ENCODE peak calls at places on chromosomes 6 and 20, in nine cellular contexts. O is dorsolateral prefrontal cortex; F is endodermal cell; R is endothelial cell; L is GM06990; Q is cardiac fibroblast; H is CD4-positive, alpha-beta T cell; N is hepatocyte; S is natural killer cell. I is an unnamed sample.

GRCh38 chr20:12394786-12395185 is 477.1 kb downstream of the BTBD3 start:
- DNase-seq in O (no peak), R (no peak), L (no peak), S (no peak), H (no peak), F (peak), N (peak), Q (no peak), I (no peak)

GRCh38 chr6:72425003-72425681 is 196.7 kb upstream of the KCNQ5 start:
- DNase-seq in N (no peak), R (no peak), L (no peak), H (no peak), S (no peak), O (no peak), Q (peak), F (no peak), I (no peak)

GRCh38 chr6:142279350-142280180 is 22.2 kb upstream of the ADGRG6 start:
- DNase-seq in F (no peak), N (no peak), H (no peak), S (no peak), L (no peak), Q (peak), R (no peak), O (no peak), I (no peak)

GRCh38 chr6:20978176-20978614 is 443.9 kb downstream of the CDKAL1 start:
- DNase-seq in L (peak), R (no peak), S (no peak), N (no peak), Q (peak), O (no peak), F (no peak), H (no peak), I (no peak)

GRCh38 chr6:11785449-11785951 is 6.9 kb upstream of the ADTRP start:
- DNase-seq in R (no peak), H (no peak), Q (no peak), O (no peak), L (peak), S (no peak), N (no peak), F (no peak), I (no peak)

GRCh38 chr20:37397076-37397953 is 51.4 kb downstream of the SRC start:
- DNase-seq in F (no peak), R (no peak), N (no peak), Q (no peak), S (no peak), L (no peak), H (no peak), O (no peak), I (peak)

GRCh38 chr6:10414766-10415592 is at the start of gene TFAP2A:
- DNase-seq in S (no peak), H (no peak), N (peak), R (no peak), L (no peak), Q (peak), F (peak), O (no peak), I (no peak)

GRCh38 chr6:28251648-28252506 is at the start of gene ZKSCAN4:
- DNase-seq in F (peak), O (peak), Q (peak), H (peak), L (peak), R (peak), N (peak), S (peak), I (peak)

GRCh38 chr6:35078896-35079295 is 62.2 kb downstream of the TCP11 start:
- DNase-seq in H (no peak), O (peak), N (no peak), L (no peak), S (no peak), R (no peak), Q (no peak), F (no peak), I (no peak)

GRCh38 chr6:7087491-7087979 is 20.2 kb upstream of the RREB1 start:
- DNase-seq in S (peak), Q (no peak), R (no peak), O (no peak), H (peak), L (peak), F (no peak), N (peak), I (no peak)

GRCh38 chr20:43583982-43584432 is 6.7 kb upstream of the IFT52 start:
- DNase-seq in L (no peak), Q (peak), S (no peak), H (no peak), R (no peak), N (peak), F (no peak), O (peak), I (no peak)

GRCh38 chr6:3137057-3137777 is 18.7 kb downstream of the BPHL start:
- DNase-seq in Q (no peak), R (no peak), N (no peak), F (no peak), L (no peak), H (no peak), O (peak), S (no peak), I (no peak)

GRCh38 chr20:38392356-38392755 is 42.8 kb downstream of the SNHG17 start:
- DNase-seq in O (no peak), H (no peak), Q (no peak), N (no peak), R (no peak), F (peak), L (no peak), S (no peak), I (no peak)

GRCh38 chr6:139003751-139004150 is 15.7 kb upstream of the REPS1 start:
- DNase-seq in Q (no peak), F (no peak), H (no peak), S (no peak), R (no peak), L (no peak), O (no peak), N (no peak), I (no peak)

GRCh38 chr20:3165473-3166337 is 6.0 kb upstream of the FASTKD5 start:
- DNase-seq in O (peak), Q (peak), S (no peak), R (no peak), H (no peak), F (no peak), L (no peak), N (no peak), I (peak)

GRCh38 chr6:4397307-4397706 is 261.9 kb upstream of the ECI2 start:
- DNase-seq in F (no peak), L (no peak), R (no peak), H (no peak), Q (no peak), N (no peak), S (no peak), O (no peak), I (no peak)

GRCh38 chr6:130377911-130378310 is 12.1 kb downstream of the TMEM200A start:
- DNase-seq in O (no peak), H (no peak), S (no peak), F (no peak), R (no peak), N (peak), Q (no peak), L (no peak), I (no peak)

GRCh38 chr6:118893095-118893881 is 664 bp upstream of the ASF1A start:
- DNase-seq in O (no peak), H (peak), L (no peak), F (no peak), N (peak), S (peak), Q (peak), R (peak), I (no peak)

GRCh38 chr6:89928604-89929003 is 34.3 kb downstream of the GJA10 start:
- DNase-seq in H (no peak), R (no peak), L (no peak), N (no peak), O (no peak), Q (peak), S (no peak), F (no peak), I (no peak)

GRCh38 chr20:21166801-21167200 is 40.9 kb downstream of the KIZ start:
- DNase-seq in O (no peak), R (no peak), H (no peak), S (no peak), L (no peak), Q (no peak), N (no peak), F (no peak), I (no peak)

GRCh38 chr6:19342616-19343015 is 494.6 kb upstream of the ID4 start:
- DNase-seq in R (no peak), S (no peak), L (no peak), N (no peak), H (no peak), O (no peak), F (no peak), Q (peak), I (no peak)

GRCh38 chr6:146974346-146974745 is 229.9 kb upstream of the STXBP5 start:
- DNase-seq in N (no peak), H (no peak), O (no peak), S (no peak), F (no peak), L (no peak), Q (no peak), R (no peak), I (no peak)

GRCh38 chr6:121436172-121436965 is 923 bp downstream of the GJA1 start:
- DNase-seq in H (no peak), S (no peak), L (no peak), N (peak), F (no peak), R (no peak), Q (peak), O (no peak), I (no peak)

GRCh38 chr6:3209114-3210023 is 18.1 kb downstream of the TUBB2B start:
- DNase-seq in L (peak), F (peak), S (no peak), R (no peak), Q (peak), H (no peak), O (peak), N (peak), I (peak)

GRCh38 chr6:138577151-138577915 is 78.0 kb upstream of the NHSL1 start:
- DNase-seq in N (no peak), Q (no peak), F (no peak), L (no peak), R (no peak), S (no peak), O (no peak), H (no peak), I (peak)

GRCh38 chr6:85678602-85679444 is 36.1 kb upstream of the SYNCRIP start:
- DNase-seq in R (peak), L (peak), O (peak), S (peak), Q (peak), F (peak), H (peak), N (peak), I (peak)
- TF ChIP-seq CTCF in R (no peak), L (no peak), O (peak), S (no peak), Q (no peak), F (peak), H (no peak), N (no peak), I (no peak)

DNA sequence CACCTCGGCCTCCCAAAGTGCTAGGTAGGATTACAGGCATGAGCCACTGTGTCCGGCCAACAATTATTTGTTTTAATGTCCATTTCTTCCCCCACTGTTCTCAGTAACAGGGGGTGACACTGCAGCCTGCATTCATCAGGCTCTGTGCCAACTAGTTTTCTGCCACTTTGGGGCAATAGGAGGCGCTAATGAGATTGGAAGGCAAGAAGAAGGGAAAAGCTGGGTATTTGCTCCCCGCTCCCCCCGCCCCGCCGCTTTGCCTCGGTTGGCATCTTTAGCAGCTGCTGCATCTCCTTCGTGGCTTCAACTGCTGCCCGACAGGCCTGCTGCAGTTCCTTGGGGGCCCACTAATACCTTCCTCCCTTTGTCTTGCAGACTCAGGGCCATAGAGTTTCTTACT is 35.0 kb upstream of the MDGA1 start:
- DNase-seq in O (no peak), F (peak), L (no peak), R (no peak), Q (no peak), H (no peak), S (no peak), N (no peak), I (no peak)
- TF ChIP-seq CTCF in O (no peak), F (peak), L (no peak), R (no peak), Q (no peak), H (no peak), S (no peak), N (no peak), I (no peak)

GRCh38 chr6:44073612-44074382 is 53.5 kb downstream of the MRPL14 start:
- DNase-seq in N (no peak), O (no peak), R (no peak), F (peak), L (no peak), Q (no peak), H (no peak), S (no peak), I (no peak)

GRCh38 chr6:44076016-44076365 is 51.3 kb downstream of the MRPL14 start:
- DNase-seq in O (no peak), N (no peak), F (no peak), Q (no peak), S (no peak), L (no peak), R (no peak), H (no peak), I (no peak)

GRCh38 chr6:44072959-44073611 is 54.2 kb downstream of the MRPL14 start:
- DNase-seq in Q (peak), N (peak), R (peak), F (peak), O (peak), H (peak), S (peak), L (peak), I (peak)

GRCh38 chr6:44075137-44076015 is 51.9 kb downstream of the MRPL14 start:
- DNase-seq in S (no peak), O (no peak), R (no peak), Q (no peak), L (no peak), N (no peak), F (no peak), H (no peak), I (no peak)

DNA sequence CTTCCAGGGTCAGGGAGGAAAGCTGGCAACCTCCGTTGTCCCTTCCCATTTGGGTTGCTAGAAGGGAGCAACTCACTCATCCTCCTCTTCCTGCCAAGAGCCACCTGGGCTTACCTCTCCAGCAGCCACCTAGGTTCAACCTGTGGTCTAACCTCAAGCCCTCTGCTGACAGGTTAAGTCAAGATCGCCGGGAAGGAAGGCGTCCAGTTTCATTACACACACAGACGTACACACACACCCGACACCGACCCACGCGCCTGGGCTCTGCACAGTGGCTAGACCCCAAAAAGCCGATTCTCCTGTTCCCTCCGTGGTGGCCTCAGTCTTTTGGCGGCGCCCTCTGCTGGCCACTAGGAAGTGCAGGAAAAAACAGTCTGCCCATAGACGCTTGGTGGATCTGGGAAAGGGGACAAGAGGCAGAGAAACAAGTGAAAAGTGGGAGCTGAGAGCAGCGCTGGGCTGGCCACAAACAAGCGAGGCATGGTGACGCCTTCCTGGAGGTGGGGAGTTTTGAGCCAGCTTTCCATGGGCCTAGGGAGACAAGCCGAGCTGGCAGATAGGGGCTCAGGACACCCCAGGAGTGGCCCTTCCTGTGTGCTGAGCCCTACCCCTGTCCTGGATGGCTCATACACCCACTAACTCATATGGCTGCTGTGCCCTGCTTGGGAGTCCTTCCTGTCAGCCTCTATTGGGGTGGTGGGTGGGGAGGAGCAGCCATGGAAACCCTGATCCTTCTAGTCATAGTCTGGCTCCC is 52.7 kb downstream of the MRPL14 start:
- DNase-seq in Q (peak), S (peak), O (peak), H (peak), R (peak), N (peak), L (peak), F (peak), I (peak)
- TF ChIP-seq CTCF in Q (peak), S (peak), O (peak), H (peak), R (peak), N (peak), L (peak), F (peak), I (peak)

DNA sequence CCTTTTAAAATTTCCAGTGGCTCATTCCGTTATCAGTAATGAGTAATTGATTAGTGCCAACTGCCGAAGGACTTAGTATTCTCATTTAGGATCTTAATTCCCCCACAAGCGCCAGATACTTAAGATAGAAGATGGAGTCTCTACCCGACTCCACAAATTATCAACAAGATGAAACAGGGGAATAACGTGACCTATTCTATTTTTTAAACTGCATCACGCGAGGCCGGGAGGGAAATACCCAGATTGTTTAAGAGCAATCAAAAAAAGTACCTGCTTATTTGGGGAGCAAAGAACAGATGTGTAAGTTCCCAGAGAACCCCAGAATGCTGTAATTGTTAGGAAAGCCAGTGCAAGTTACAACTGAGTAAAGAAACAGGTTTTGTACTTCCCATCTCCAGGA is 1.1 kb upstream of the MAP3K5 start:
- DNase-seq in Q (no peak), L (no peak), N (no peak), S (no peak), H (no peak), R (no peak), F (no peak), O (no peak), I (no peak)
- TF ChIP-seq CTCF in Q (no peak), L (no peak), N (no peak), S (no peak), H (peak), R (no peak), F (no peak), O (no peak), I (no peak)

GRCh38 chr6:27138837-27139752 is 108.4 kb upstream of the PRSS16 start:
- DNase-seq in R (peak), O (no peak), S (peak), L (peak), F (peak), H (no peak), N (peak), Q (peak), I (peak)
- TF ChIP-seq CTCF in R (no peak), O (no peak), S (no peak), L (no peak), F (peak), H (no peak), N (no peak), Q (no peak), I (no peak)

DNA sequence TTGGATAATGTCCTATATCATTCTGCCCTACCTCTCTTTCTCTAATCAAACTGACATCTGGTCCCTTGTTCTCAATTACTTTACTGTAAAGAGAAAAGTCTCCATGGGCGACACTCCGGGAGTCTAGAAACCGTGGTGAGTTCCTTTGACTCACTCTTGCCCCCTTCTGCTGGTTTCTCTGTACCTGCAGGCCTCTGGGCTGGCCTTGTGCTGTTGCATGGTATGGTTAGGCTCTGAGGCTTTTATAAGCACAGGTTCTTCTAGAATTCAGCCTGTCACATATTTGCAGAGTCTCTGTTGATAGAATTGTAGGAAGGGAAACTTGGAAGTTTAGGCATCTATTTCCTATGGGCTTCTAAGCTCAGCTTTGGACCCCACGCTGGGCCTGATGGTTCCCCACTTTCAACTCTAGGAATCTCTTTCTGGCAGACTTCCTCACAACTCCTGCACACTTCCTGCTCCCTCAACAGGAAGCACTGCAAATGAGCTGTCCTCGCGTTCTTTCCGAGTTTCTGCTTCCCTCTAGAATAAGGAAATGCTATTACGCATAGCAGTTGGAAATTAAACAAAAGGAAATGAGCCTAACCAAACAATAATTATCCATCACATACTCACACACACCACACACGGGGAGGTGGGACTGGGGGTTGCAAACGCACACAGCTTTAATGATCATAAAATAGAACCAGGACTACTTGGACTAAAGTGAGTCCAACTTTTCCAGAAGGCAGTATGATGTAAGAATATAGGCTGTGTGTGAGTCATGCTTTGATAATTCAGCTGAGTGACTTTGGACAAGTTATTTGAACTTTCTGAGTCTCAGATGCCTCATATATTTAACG is 683.3 kb downstream of the QKI start:
- DNase-seq in F (peak), H (no peak), O (no peak), S (no peak), N (peak), Q (peak), L (no peak), R (peak), I (no peak)
- TF ChIP-seq CTCF in F (peak), H (no peak), O (peak), S (peak), N (peak), Q (no peak), L (peak), R (no peak), I (no peak)

DNA sequence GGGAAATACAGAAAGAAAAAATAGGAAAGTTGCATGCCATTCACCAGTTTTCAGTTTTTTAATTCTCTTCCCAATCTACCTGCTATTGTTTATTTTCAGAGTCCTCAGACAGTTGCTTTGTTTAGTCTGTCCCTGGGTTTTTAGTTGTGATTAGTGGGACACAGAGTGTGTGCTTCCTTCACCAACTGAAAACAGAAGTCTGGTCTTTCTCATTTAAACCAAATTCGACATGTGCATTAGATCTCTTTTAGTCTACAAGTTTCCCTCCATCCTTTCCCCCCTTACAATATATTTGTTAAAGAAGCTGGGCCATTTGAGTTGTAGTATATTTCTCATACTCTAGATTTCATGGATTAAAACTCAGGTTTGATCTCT is 58.7 kb upstream of the STMND1 start:
- DNase-seq in F (no peak), O (no peak), R (no peak), Q (no peak), N (no peak), S (no peak), L (no peak), H (no peak), I (no peak)
- TF ChIP-seq CTCF in F (no peak), O (no peak), R (no peak), Q (no peak), N (no peak), S (no peak), L (no peak), H (no peak), I (no peak)